ENCODE peak calls at places on chromosome 18, in eight cellular contexts. R is lower lobe of right lung, N is mucosa of descending colon, K is esophagus squamous epithelium, M is Calu3, D is AG09309, F is neural crest cell, G is MCF 10A. Z is an unnamed sample.

GRCh38 chr18:79402977-79403722 is 7.4 kb downstream of the NFATC1 start:
- DNase-seq in R (peak; percentile 78), M (no peak), D (no peak), N (peak; percentile 69), K (no peak), F (no peak), G (peak; percentile 54), Z (peak; percentile 84)

GRCh38 chr18:12882416-12882815 is 1.6 kb downstream of the PTPN2 start:
- DNase-seq in G (no peak), F (no peak), R (no peak), N (no peak), D (no peak), K (no peak), M (no peak), Z (no peak)

GRCh38 chr18:77173274-77174030 is 40.9 kb upstream of the MBP start:
- DNase-seq in D (no peak), K (no peak), F (no peak), M (no peak), G (no peak), R (no peak), N (no peak), Z (no peak)

GRCh38 chr18:50232419-50232818 is 33.9 kb downstream of the CFAP53 start:
- DNase-seq in M (no peak), G (no peak), K (no peak), R (no peak), F (no peak), D (no peak), N (no peak), Z (no peak)

GRCh38 chr18:36139251-36139650 is 9.6 kb downstream of the ELP2 start:
- DNase-seq in D (no peak), K (no peak), F (no peak), R (no peak), N (no peak), M (no peak), G (no peak), Z (no peak)

GRCh38 chr18:34031810-34032209 is 192.9 kb downstream of the NOL4 start:
- DNase-seq in D (no peak), N (no peak), F (no peak), K (no peak), R (no peak), G (peak; percentile 9), M (no peak), Z (peak; percentile 29)

GRCh38 chr18:12744103-12744502 is 41.3 kb downstream of the PSMG2 start:
- DNase-seq in R (no peak), F (no peak), G (peak; percentile 63), D (peak; percentile 33), K (no peak), N (no peak), M (no peak), Z (no peak)

GRCh38 chr18:76459687-76460350 is 35.2 kb downstream of the ZNF516 start:
- DNase-seq in F (no peak), G (peak; percentile 98), D (peak; percentile 100), R (peak; percentile 56), K (no peak), N (no peak), M (peak; percentile 73), Z (no peak)

GRCh38 chr18:56919190-56919589 is 227.7 kb upstream of the BOD1L2 start:
- DNase-seq in F (no peak), M (no peak), D (no peak), K (no peak), G (no peak), R (no peak), N (no peak), Z (no peak)

GRCh38 chr18:74679006-74679678 is 81.5 kb downstream of the ZNF407 start:
- DNase-seq in F (no peak), R (no peak), G (no peak), D (no peak), N (no peak), K (no peak), M (no peak), Z (no peak)

GRCh38 chr18:8116346-8117007 is 492.8 kb upstream of the RAB12 start:
- DNase-seq in N (no peak), G (peak; percentile 76), M (peak; percentile 44), D (no peak), K (no peak), F (no peak), R (no peak), Z (no peak)

GRCh38 chr18:39675916-39676315 is 2110.3 kb upstream of the CELF4 start:
- DNase-seq in K (no peak), F (no peak), N (no peak), G (no peak), D (no peak), M (no peak), R (no peak), Z (no peak)

GRCh38 chr18:66990909-66991308 is 387.0 kb upstream of the CDH19 start:
- DNase-seq in G (no peak), D (no peak), F (no peak), R (no peak), N (no peak), M (no peak), K (no peak), Z (no peak)

GRCh38 chr18:26307161-26307773 is 81.0 kb downstream of the TAF4B start:
- DNase-seq in F (peak; percentile 51), N (no peak), M (peak; percentile 56), K (no peak), G (peak; percentile 65), D (no peak), R (no peak), Z (no peak)

GRCh38 chr18:26312196-26312595 is 86.0 kb downstream of the TAF4B start:
- DNase-seq in D (no peak), N (no peak), G (no peak), F (no peak), M (no peak), R (no peak), K (no peak), Z (no peak)

GRCh38 chr18:26304511-26304910 is 78.3 kb downstream of the TAF4B start:
- DNase-seq in N (no peak), D (no peak), F (no peak), G (no peak), M (no peak), K (no peak), R (no peak), Z (no peak)

DNA sequence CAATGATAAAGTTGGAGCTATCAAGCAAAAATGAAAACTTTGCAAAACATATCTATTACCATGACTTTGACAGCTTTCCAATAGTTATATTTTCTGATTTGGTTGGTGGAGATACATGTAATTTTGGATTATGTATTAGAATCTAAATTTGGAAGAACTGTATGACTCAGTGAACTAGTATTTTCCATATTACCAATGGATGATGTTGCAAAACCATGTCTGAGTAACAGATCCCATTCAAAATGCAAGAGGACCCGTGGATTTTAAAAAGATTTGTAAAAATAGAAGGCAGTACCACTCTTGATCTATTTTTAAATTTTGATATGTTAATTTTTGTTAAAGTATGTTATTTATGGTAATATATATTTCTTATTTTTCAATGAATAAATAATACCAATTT is 83.0 kb downstream of the TAF4B start:
- DNase-seq in D (no peak), F (no peak), M (no peak), R (no peak), K (no peak), G (peak; percentile 53), N (no peak), Z (no peak)
- TF ChIP-seq CTCF in D (no peak), F (no peak), M (no peak), R (no peak), K (no peak), G (no peak), N (no peak), Z (no peak)

GRCh38 chr18:27602092-27602491 is 417.0 kb upstream of the CHST9 start:
- DNase-seq in K (no peak), F (no peak), N (no peak), R (no peak), D (no peak), M (no peak), G (no peak), Z (no peak)

GRCh38 chr18:27604583-27604982 is 419.5 kb upstream of the CHST9 start:
- DNase-seq in F (no peak), D (peak; percentile 4), N (no peak), G (peak; percentile 18), M (peak; percentile 17), R (no peak), K (no peak), Z (no peak)

GRCh38 chr18:27600245-27600644 is 415.1 kb upstream of the CHST9 start:
- DNase-seq in R (no peak), F (no peak), N (no peak), K (no peak), D (no peak), M (no peak), G (no peak), Z (no peak)

GRCh38 chr18:27595121-27595848 is 410.2 kb upstream of the CHST9 start:
- DNase-seq in M (no peak), R (no peak), F (no peak), D (no peak), N (no peak), G (no peak), K (no peak), Z (no peak)

DNA sequence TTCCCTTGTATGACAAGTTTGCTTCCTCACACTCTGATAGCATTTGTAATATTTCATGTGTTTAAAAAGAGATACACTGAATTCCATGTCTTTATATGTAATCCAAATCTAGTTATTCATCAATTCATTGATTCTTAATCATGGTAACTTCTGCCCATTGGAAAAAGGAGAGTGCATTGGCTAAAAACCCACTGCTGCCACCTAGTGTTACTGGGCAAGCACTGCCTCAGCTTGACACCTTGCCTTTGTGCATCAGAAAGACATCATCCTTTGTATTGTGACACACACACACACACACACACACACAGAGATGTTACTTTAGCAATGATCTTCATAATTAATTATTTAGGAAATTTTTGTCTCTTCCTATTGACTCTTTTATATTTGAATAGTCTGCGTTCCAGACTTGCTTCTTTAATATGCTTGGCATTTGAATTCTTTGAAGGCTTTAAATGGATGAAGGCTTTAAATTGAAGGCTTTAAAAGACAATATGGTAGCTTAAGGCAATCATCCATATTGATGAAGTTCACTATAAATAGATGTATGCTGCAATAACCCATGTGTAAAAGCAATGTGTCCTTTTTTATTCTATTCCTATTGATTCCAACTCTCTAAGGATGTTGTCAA is 414.2 kb upstream of the CHST9 start:
- DNase-seq in F (peak; percentile 69), N (no peak), R (no peak), M (peak; percentile 70), G (peak; percentile 65), K (no peak), D (no peak), Z (no peak)
- TF ChIP-seq CTCF in F (peak; percentile 94), N (peak; percentile 46), R (peak; percentile 71), M (peak; percentile 82), G (peak; percentile 81), K (peak; percentile 70), D (peak; percentile 93), Z (peak; percentile 95)

DNA sequence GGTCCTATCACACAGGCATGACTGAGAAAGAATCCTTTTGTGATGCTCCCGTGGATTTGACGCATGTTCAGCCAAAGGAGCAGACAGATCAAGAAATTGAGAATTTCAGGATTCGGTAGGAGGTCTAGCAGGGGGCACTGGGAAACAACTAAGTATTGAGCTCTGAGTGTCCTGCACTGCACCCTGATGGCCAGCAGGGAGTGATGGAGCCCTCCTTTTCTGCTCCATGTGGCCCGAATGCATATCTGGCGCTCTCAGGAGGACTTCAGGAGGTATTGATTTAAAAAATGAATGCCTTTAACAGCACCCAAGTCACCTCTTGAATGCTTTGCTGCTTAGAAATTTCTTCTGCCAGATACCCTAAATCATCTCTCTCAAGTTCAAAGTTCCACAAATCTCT is 58.0 kb downstream of the ZNF519 start:
- DNase-seq in R (no peak), M (no peak), K (no peak), G (no peak), N (no peak), F (no peak), D (no peak), Z (no peak)
- TF ChIP-seq CTCF in R (no peak), M (peak; percentile 11), K (no peak), G (no peak), N (no peak), F (peak; percentile 34), D (peak; percentile 15), Z (no peak)

GRCh38 chr18:32576296-32576916 is 105.7 kb upstream of the GAREM1 start:
- DNase-seq in M (peak; percentile 20), G (peak; percentile 14), R (no peak), K (no peak), N (no peak), F (peak; percentile 34), D (no peak), Z (no peak)
- TF ChIP-seq CTCF in M (peak; percentile 24), G (no peak), R (peak; percentile 17), K (no peak), N (no peak), F (peak; percentile 66), D (peak; percentile 13), Z (peak; percentile 70)